ENCODE peak calls at places on chromosome X, in ten cellular contexts. L is aorta, F is mucosa of descending colon, U is fibroblast of lung, R is Peyer's patch, Q is body of pancreas, K is endothelial cell of umbilical vein, T is WERI-Rb-1, M is stomach, E is neuronal stem cell. P is an unnamed sample.

GRCh38 chrX:119758682-119759332 is 419 bp downstream of the SOWAHD start:
- DNase-seq in M (peak), E (no peak), U (no peak), Q (peak), K (peak), T (peak), L (peak), R (peak), F (peak), P (no peak)

GRCh38 chrX:76183289-76184057 is 10.6 kb downstream of the PBDC1 start:
- DNase-seq in K (no peak), R (no peak), Q (no peak), F (no peak), M (no peak), L (no peak), E (no peak), U (peak), T (no peak), P (peak)

GRCh38 chrX:15430584-15430983 is 46.4 kb upstream of the VEGFD start:
- DNase-seq in L (no peak), K (peak), U (no peak), T (no peak), Q (no peak), F (no peak), M (no peak), R (no peak), E (no peak), P (no peak)

GRCh38 chrX:2498781-2499302 is 1.9 kb downstream of the DHRSX start:
- DNase-seq in K (peak), F (peak), U (peak), M (peak), Q (no peak), R (no peak), E (no peak), T (peak), L (no peak), P (no peak)

GRCh38 chrX:112738347-112739033 is 58.8 kb upstream of the LHFPL1 start:
- DNase-seq in E (no peak), L (no peak), R (no peak), K (no peak), Q (no peak), F (no peak), M (no peak), U (no peak), T (no peak), P (no peak)

GRCh38 chrX:47351706-47352105 is 18.7 kb upstream of the ZNF157 start:
- DNase-seq in Q (no peak), R (no peak), U (peak), E (no peak), F (no peak), K (no peak), L (no peak), M (no peak), T (no peak), P (no peak)

GRCh38 chrX:124504106-124504983 is 158.0 kb downstream of the SH2D1A start:
- DNase-seq in K (no peak), U (no peak), L (no peak), Q (no peak), M (no peak), R (no peak), E (no peak), F (no peak), T (no peak), P (no peak)

GRCh38 chrX:56764153-56764974 is 35.3 kb downstream of the NBDY start:
- DNase-seq in R (peak), E (peak), T (peak), L (peak), M (peak), Q (peak), F (no peak), K (peak), U (peak), P (no peak)

GRCh38 chrX:110699109-110699508 is 96.5 kb downstream of the CHRDL1 start:
- DNase-seq in U (no peak), Q (no peak), R (no peak), E (no peak), K (no peak), L (no peak), M (no peak), T (no peak), F (no peak), P (no peak)

GRCh38 chrX:75623535-75623934 is 100.7 kb upstream of the ZDHHC15 start:
- DNase-seq in M (no peak), L (no peak), F (no peak), K (no peak), T (no peak), Q (no peak), R (no peak), E (no peak), U (no peak), P (no peak)

GRCh38 chrX:120625366-120625765 is 4.5 kb downstream of the C1GALT1C1 start:
- DNase-seq in K (no peak), Q (no peak), L (no peak), T (no peak), R (no peak), E (no peak), U (peak), M (no peak), F (no peak), P (no peak)

GRCh38 chrX:23828894-23829293 is 45.9 kb downstream of the SAT1 start:
- DNase-seq in Q (no peak), K (no peak), M (no peak), E (no peak), U (peak), F (no peak), L (no peak), T (no peak), R (no peak), P (no peak)

GRCh38 chrX:16848541-16848940 is 21.6 kb downstream of the RBBP7 start:
- DNase-seq in K (no peak), F (no peak), R (no peak), Q (no peak), L (no peak), M (no peak), E (no peak), U (peak), T (no peak), P (no peak)

GRCh38 chrX:85808217-85808616 is 239.1 kb downstream of the CHM start:
- DNase-seq in U (no peak), Q (no peak), R (no peak), E (no peak), F (no peak), T (no peak), L (no peak), M (no peak), K (no peak), P (no peak)

GRCh38 chrX:3145716-3146115 is 104.4 kb downstream of the ARSF start:
- DNase-seq in T (no peak), Q (no peak), F (no peak), R (no peak), E (no peak), K (no peak), L (no peak), M (no peak), U (no peak), P (no peak)

GRCh38 chrX:67568769-67569168 is 24.9 kb downstream of the AR start:
- DNase-seq in K (no peak), F (no peak), U (no peak), L (no peak), E (no peak), T (no peak), M (no peak), R (no peak), Q (no peak), P (no peak)

GRCh38 chrX:121823406-121823805 is 776.0 kb downstream of the GLUD2 start:
- DNase-seq in R (no peak), L (no peak), M (no peak), E (no peak), T (no peak), U (no peak), K (no peak), F (no peak), Q (no peak), P (no peak)

GRCh38 chrX:56978172-56978571 is 17.2 kb downstream of the SPIN3 start:
- DNase-seq in K (peak), T (peak), E (no peak), F (no peak), Q (peak), U (peak), L (no peak), R (peak), M (no peak), P (no peak)

GRCh38 chrX:148871422-148872152 is 371.2 kb downstream of the AFF2 start:
- DNase-seq in K (no peak), F (no peak), L (no peak), U (peak), M (no peak), R (no peak), Q (no peak), E (no peak), T (no peak), P (peak)

GRCh38 chrX:151899622-151900021 is 13.1 kb upstream of the MAGEA4 start:
- DNase-seq in M (no peak), U (peak), R (no peak), E (no peak), L (no peak), Q (no peak), T (no peak), K (no peak), F (no peak), P (no peak)

GRCh38 chrX:24266996-24267395 is 46.9 kb downstream of the SUPT20HL2 start:
- DNase-seq in F (no peak), R (no peak), K (no peak), E (no peak), U (no peak), L (no peak), M (no peak), Q (no peak), T (no peak), P (no peak)

GRCh38 chrX:40651620-40652223 is 4.4 kb upstream of the CXorf38 start:
- DNase-seq in L (peak), R (peak), U (peak), M (peak), T (peak), K (peak), F (no peak), E (peak), Q (peak), P (no peak)

GRCh38 chrX:20271730-20272129 is 5.0 kb upstream of the RPS6KA3 start:
- DNase-seq in T (no peak), R (no peak), E (no peak), F (no peak), L (no peak), K (no peak), U (no peak), M (no peak), Q (no peak), P (no peak)

GRCh38 chrX:118495958-118496762 is 545 bp downstream of the DOCK11 start:
- DNase-seq in F (peak), L (peak), M (peak), R (peak), Q (peak), T (peak), K (peak), U (peak), E (no peak), P (no peak)

GRCh38 chrX:3599787-3600465 is 113.5 kb downstream of the PRKX start:
- DNase-seq in U (no peak), E (no peak), K (no peak), M (no peak), Q (no peak), L (no peak), F (no peak), R (no peak), T (no peak), P (no peak)

GRCh38 chrX:46263494-46263893 is 281.7 kb downstream of the ZNF674 start:
- DNase-seq in M (no peak), K (no peak), Q (no peak), F (no peak), E (no peak), U (no peak), L (no peak), T (no peak), R (no peak), P (no peak)

GRCh38 chrX:72258174-72258573 is 18.9 kb downstream of the RPS4X start:
- DNase-seq in F (no peak), E (no peak), T (no peak), K (no peak), U (peak), Q (no peak), L (no peak), R (no peak), M (no peak), P (no peak)

GRCh38 chrX:135981662-135982061 is 3.6 kb upstream of the SLC9A6 start:
- DNase-seq in T (no peak), M (no peak), Q (no peak), E (no peak), F (no peak), U (peak), R (no peak), K (no peak), L (no peak), P (no peak)

GRCh38 chrX:131271826-131272225 is 17.3 kb downstream of the IGSF1 start:
- DNase-seq in E (no peak), R (no peak), F (no peak), K (no peak), T (no peak), M (no peak), U (no peak), L (no peak), Q (no peak), P (no peak)

GRCh38 chrX:134671207-134671750 is 13.0 kb upstream of the PLAC1 start:
- DNase-seq in F (no peak), U (no peak), T (no peak), Q (no peak), L (no peak), M (no peak), K (peak), E (no peak), R (no peak), P (no peak)

GRCh38 chrX:114952696-114953095 is 64.7 kb downstream of the IL13RA2 start:
- DNase-seq in L (no peak), M (no peak), K (no peak), E (no peak), T (no peak), U (no peak), R (no peak), Q (no peak), F (no peak), P (no peak)
- H3K4me3 ChIP-seq in L (no peak), M (no peak), K (no peak), E (no peak), T (no peak), U (no peak), R (no peak), Q (no peak), F (no peak), P (no peak)

DNA sequence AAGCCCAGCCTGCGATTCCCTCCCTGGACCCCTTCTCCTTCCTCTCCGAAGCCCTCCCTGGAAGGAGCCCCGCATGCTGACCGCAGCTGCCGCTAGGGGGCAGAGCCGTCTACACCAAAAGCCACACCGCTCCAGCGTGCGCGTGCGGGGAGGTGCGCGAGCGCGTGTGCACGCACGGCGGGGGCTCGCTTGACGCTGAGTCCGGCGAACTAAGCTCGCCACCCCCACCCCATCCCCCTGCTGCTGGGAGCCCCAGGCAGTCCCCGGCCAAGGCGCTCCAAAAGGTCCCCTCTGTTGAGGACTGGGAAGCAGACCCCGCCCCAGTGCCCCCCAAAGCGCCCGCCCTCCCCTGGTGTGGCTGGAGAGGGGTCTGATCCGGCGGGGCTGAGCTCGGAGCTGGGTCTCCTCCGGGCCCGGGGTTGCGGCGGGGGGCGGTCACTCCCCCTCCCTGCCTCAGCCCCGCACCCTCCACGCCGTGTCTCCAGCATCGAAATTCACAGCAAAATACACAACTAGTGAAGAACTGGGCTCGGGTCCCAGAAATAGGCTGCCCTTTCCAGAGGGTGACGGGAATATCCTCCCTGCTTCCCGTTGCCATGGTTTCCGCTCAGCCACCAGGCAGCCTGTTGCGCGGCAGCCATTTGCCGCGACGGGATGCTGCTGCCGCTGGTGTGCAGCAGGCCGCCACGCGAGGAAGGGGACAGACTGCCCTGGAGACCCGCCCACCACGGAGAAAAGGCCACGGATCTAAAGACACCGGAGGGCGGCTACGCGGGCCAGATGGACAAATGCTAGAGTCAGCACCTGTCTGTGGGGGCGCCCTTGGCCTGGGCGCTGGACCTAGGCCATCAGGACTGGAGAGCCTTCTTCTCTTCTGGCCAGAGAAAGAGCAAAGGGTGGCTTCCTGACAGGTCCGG is 11.2 kb upstream of the CCNQ start:
- DNase-seq in T (peak), L (peak), F (peak), U (peak), K (peak), Q (peak), M (peak), R (peak), E (peak), P (peak)
- H3K4me3 ChIP-seq in T (peak), L (peak), F (no peak), U (no peak), K (no peak), Q (no peak), M (peak), R (peak), E (peak), P (peak)

GRCh38 chrX:38563006-38563405 is 1.7 kb downstream of the TSPAN7 start:
- DNase-seq in U (no peak), Q (no peak), E (no peak), T (no peak), F (no peak), K (no peak), R (no peak), M (no peak), L (no peak), P (no peak)

GRCh38 chrX:38558681-38559080 is 2.7 kb upstream of the TSPAN7 start:
- DNase-seq in T (no peak), F (no peak), Q (no peak), E (no peak), U (no peak), R (no peak), K (no peak), M (no peak), L (no peak), P (peak)

GRCh38 chrX:38561126-38561868 is at the start of gene TSPAN7:
- DNase-seq in R (peak), E (peak), K (peak), M (peak), Q (peak), F (peak), U (peak), L (peak), T (peak), P (peak)

GRCh38 chrX:38560776-38561125 is 591 bp upstream of the TSPAN7 start:
- DNase-seq in R (no peak), K (peak), L (peak), T (no peak), Q (no peak), M (no peak), U (no peak), F (no peak), E (no peak), P (no peak)

DNA sequence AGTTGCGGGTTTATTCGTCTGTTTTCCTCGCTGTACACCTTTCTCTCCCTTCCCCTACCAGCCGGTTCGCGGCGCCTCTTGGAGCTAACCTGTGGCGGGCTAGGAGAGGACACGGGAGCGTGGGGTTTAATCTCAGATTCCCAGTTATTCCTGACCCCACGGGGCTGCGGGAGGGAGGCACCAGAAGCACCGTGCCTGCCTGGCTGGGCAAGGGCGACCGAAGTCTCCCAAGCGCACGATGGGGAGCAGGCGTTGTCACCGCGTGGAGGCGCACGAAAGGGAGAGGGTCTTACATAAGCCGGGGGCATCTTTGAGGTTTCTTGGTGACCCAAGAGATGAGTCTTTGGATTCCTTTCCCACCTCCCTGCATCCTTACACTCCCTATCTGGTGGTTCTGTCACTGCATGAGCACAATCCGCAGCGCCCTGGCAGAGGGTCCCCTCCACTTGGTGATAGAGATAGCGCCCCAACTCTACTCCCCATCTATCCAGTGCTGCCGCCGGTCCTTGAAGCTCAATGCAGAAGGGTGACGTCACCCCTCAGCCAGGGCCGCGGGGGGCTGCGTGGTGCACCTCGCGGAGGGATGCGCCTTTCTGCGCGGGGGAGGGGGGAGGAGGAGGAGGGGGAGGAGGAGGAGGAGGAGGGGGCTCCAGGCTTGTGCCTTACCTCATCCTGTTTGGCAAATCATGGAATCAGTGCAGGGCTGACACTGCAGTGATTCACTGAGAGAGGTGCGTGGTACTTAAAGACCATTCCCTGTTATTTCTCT is 793 bp downstream of the TSPAN7 start:
- DNase-seq in T (peak), L (peak), K (no peak), U (no peak), M (no peak), Q (peak), E (peak), R (peak), F (peak), P (no peak)
- H3K4me3 ChIP-seq in T (peak), L (peak), K (peak), U (no peak), M (peak), Q (no peak), E (peak), R (peak), F (peak), P (peak)

GRCh38 chrX:133415276-133416105 is at the start of gene GPC4:
- DNase-seq in K (no peak), L (peak), M (peak), T (no peak), F (peak), U (peak), Q (peak), R (peak), E (peak), P (peak)
- H3K4me3 ChIP-seq in K (no peak), L (peak), M (peak), T (no peak), F (peak), U (peak), Q (peak), R (peak), E (peak), P (peak)

GRCh38 chrX:155768036-155768769 is 112.9 kb upstream of the VAMP7 start:
- DNase-seq in F (no peak), T (peak), L (no peak), K (no peak), R (no peak), Q (no peak), M (no peak), E (no peak), U (peak), P (peak)
- H3K4me3 ChIP-seq in F (no peak), T (peak), L (peak), K (no peak), R (no peak), Q (no peak), M (peak), E (no peak), U (peak), P (peak)